ENCODE peak calls at places on chromosomes 7 and 10, in five cellular contexts. One of them, this sample, is unnamed.

GRCh38 chr10:8508882-8509281 is 454.4 kb downstream of the GATA3 start:
- DNase-seq in skeletal muscle cell: no peak
- DNase-seq in activated CD8-positive, alpha-beta memory T cell treated with anti-CD3 and anti-CD28 coated beads for 4 hours: no peak
- DNase-seq in kidney glomerular epithelial cell: no peak
- DNase-seq in Calu3: no peak
- DNase-seq in this sample: no peak

GRCh38 chr7:44633254-44634186 is 27.1 kb downstream of the OGDH start:
- DNase-seq in skeletal muscle cell: peak
- DNase-seq in activated CD8-positive, alpha-beta memory T cell treated with anti-CD3 and anti-CD28 coated beads for 4 hours: peak
- DNase-seq in kidney glomerular epithelial cell: peak
- DNase-seq in Calu3: peak
- DNase-seq in this sample: peak

GRCh38 chr7:99193527-99194214 is 14.2 kb downstream of the KPNA7 start:
- DNase-seq in skeletal muscle cell: peak
- DNase-seq in activated CD8-positive, alpha-beta memory T cell treated with anti-CD3 and anti-CD28 coated beads for 4 hours: no peak
- DNase-seq in kidney glomerular epithelial cell: no peak
- DNase-seq in Calu3: no peak
- DNase-seq in this sample: peak

GRCh38 chr7:4835398-4836205 is 26.2 kb downstream of the PAPOLB start:
- DNase-seq in skeletal muscle cell: no peak
- DNase-seq in activated CD8-positive, alpha-beta memory T cell treated with anti-CD3 and anti-CD28 coated beads for 4 hours: no peak
- DNase-seq in kidney glomerular epithelial cell: no peak
- DNase-seq in Calu3: no peak
- DNase-seq in this sample: no peak

GRCh38 chr7:54705436-54705835 is 53.6 kb downstream of the SEC61G start:
- DNase-seq in skeletal muscle cell: peak
- DNase-seq in activated CD8-positive, alpha-beta memory T cell treated with anti-CD3 and anti-CD28 coated beads for 4 hours: no peak
- DNase-seq in kidney glomerular epithelial cell: peak
- DNase-seq in Calu3: peak
- DNase-seq in this sample: peak

GRCh38 chr10:63456437-63457210 is 9.2 kb downstream of the JMJD1C start:
- DNase-seq in skeletal muscle cell: no peak
- DNase-seq in activated CD8-positive, alpha-beta memory T cell treated with anti-CD3 and anti-CD28 coated beads for 4 hours: no peak
- DNase-seq in kidney glomerular epithelial cell: peak
- DNase-seq in Calu3: no peak
- DNase-seq in this sample: no peak

GRCh38 chr10:14259696-14260595 is 70.8 kb downstream of the FRMD4A start:
- DNase-seq in skeletal muscle cell: peak
- DNase-seq in activated CD8-positive, alpha-beta memory T cell treated with anti-CD3 and anti-CD28 coated beads for 4 hours: no peak
- DNase-seq in kidney glomerular epithelial cell: peak
- DNase-seq in Calu3: no peak
- DNase-seq in this sample: peak

GRCh38 chr10:102777696-102778530 is 34.2 kb downstream of the WBP1L start:
- DNase-seq in skeletal muscle cell: no peak
- DNase-seq in activated CD8-positive, alpha-beta memory T cell treated with anti-CD3 and anti-CD28 coated beads for 4 hours: no peak
- DNase-seq in kidney glomerular epithelial cell: no peak
- DNase-seq in Calu3: no peak
- DNase-seq in this sample: no peak

GRCh38 chr10:46237815-46238510 is 48.8 kb upstream of the ANTXRL start:
- DNase-seq in skeletal muscle cell: no peak
- DNase-seq in activated CD8-positive, alpha-beta memory T cell treated with anti-CD3 and anti-CD28 coated beads for 4 hours: no peak
- DNase-seq in kidney glomerular epithelial cell: no peak
- DNase-seq in Calu3: no peak
- DNase-seq in this sample: no peak

GRCh38 chr7:82428186-82428961 is 15.2 kb downstream of the CACNA2D1 start:
- DNase-seq in skeletal muscle cell: peak
- DNase-seq in activated CD8-positive, alpha-beta memory T cell treated with anti-CD3 and anti-CD28 coated beads for 4 hours: no peak
- DNase-seq in kidney glomerular epithelial cell: no peak
- DNase-seq in Calu3: no peak
- DNase-seq in this sample: no peak

GRCh38 chr7:17849504-17849903 is 90.8 kb downstream of the SNX13 start:
- DNase-seq in skeletal muscle cell: peak
- DNase-seq in activated CD8-positive, alpha-beta memory T cell treated with anti-CD3 and anti-CD28 coated beads for 4 hours: no peak
- DNase-seq in kidney glomerular epithelial cell: peak
- DNase-seq in Calu3: no peak
- DNase-seq in this sample: no peak

GRCh38 chr10:103231047-103231551 is 14.6 kb upstream of the RPEL1 start:
- DNase-seq in skeletal muscle cell: peak
- DNase-seq in activated CD8-positive, alpha-beta memory T cell treated with anti-CD3 and anti-CD28 coated beads for 4 hours: no peak
- DNase-seq in kidney glomerular epithelial cell: peak
- DNase-seq in Calu3: peak
- DNase-seq in this sample: peak

GRCh38 chr7:1366801-1367405 is 92.4 kb downstream of the MICALL2 start:
- DNase-seq in skeletal muscle cell: no peak
- DNase-seq in activated CD8-positive, alpha-beta memory T cell treated with anti-CD3 and anti-CD28 coated beads for 4 hours: no peak
- DNase-seq in kidney glomerular epithelial cell: no peak
- DNase-seq in Calu3: no peak
- DNase-seq in this sample: no peak

GRCh38 chr7:40234666-40235065 is 99.9 kb downstream of the SUGCT start:
- DNase-seq in skeletal muscle cell: no peak
- DNase-seq in activated CD8-positive, alpha-beta memory T cell treated with anti-CD3 and anti-CD28 coated beads for 4 hours: no peak
- DNase-seq in kidney glomerular epithelial cell: no peak
- DNase-seq in Calu3: no peak
- DNase-seq in this sample: no peak

GRCh38 chr10:22433875-22434274 is 88.6 kb downstream of the SPAG6 start:
- DNase-seq in skeletal muscle cell: peak
- DNase-seq in activated CD8-positive, alpha-beta memory T cell treated with anti-CD3 and anti-CD28 coated beads for 4 hours: no peak
- DNase-seq in kidney glomerular epithelial cell: peak
- DNase-seq in Calu3: no peak
- DNase-seq in this sample: peak

GRCh38 chr10:91880310-91880709 is 29.0 kb downstream of the FGFBP3 start:
- DNase-seq in skeletal muscle cell: no peak
- DNase-seq in activated CD8-positive, alpha-beta memory T cell treated with anti-CD3 and anti-CD28 coated beads for 4 hours: no peak
- DNase-seq in kidney glomerular epithelial cell: no peak
- DNase-seq in Calu3: peak
- DNase-seq in this sample: no peak

GRCh38 chr7:94239661-94240234 is 154.9 kb upstream of the COL1A2 start:
- DNase-seq in skeletal muscle cell: no peak
- DNase-seq in activated CD8-positive, alpha-beta memory T cell treated with anti-CD3 and anti-CD28 coated beads for 4 hours: no peak
- DNase-seq in kidney glomerular epithelial cell: no peak
- DNase-seq in Calu3: no peak
- DNase-seq in this sample: no peak

GRCh38 chr7:139721417-139721816 is 56.4 kb downstream of the HIPK2 start:
- DNase-seq in skeletal muscle cell: no peak
- DNase-seq in activated CD8-positive, alpha-beta memory T cell treated with anti-CD3 and anti-CD28 coated beads for 4 hours: no peak
- DNase-seq in kidney glomerular epithelial cell: no peak
- DNase-seq in Calu3: no peak
- DNase-seq in this sample: no peak

GRCh38 chr10:43124094-43124521 is 14.1 kb upstream of the CSGALNACT2 start:
- DNase-seq in skeletal muscle cell: no peak
- DNase-seq in activated CD8-positive, alpha-beta memory T cell treated with anti-CD3 and anti-CD28 coated beads for 4 hours: no peak
- DNase-seq in kidney glomerular epithelial cell: no peak
- DNase-seq in Calu3: no peak
- DNase-seq in this sample: no peak

GRCh38 chr7:50661345-50662058 is 96.3 kb upstream of the DDC start:
- DNase-seq in skeletal muscle cell: no peak
- DNase-seq in activated CD8-positive, alpha-beta memory T cell treated with anti-CD3 and anti-CD28 coated beads for 4 hours: no peak
- DNase-seq in kidney glomerular epithelial cell: no peak
- DNase-seq in Calu3: no peak
- DNase-seq in this sample: no peak

GRCh38 chr10:119301397-119301796 is 94.0 kb downstream of the GRK5 start:
- DNase-seq in skeletal muscle cell: no peak
- DNase-seq in activated CD8-positive, alpha-beta memory T cell treated with anti-CD3 and anti-CD28 coated beads for 4 hours: peak
- DNase-seq in kidney glomerular epithelial cell: no peak
- DNase-seq in Calu3: no peak
- DNase-seq in this sample: no peak

GRCh38 chr10:17178006-17178405 is 23.5 kb downstream of the TRDMT1 start:
- DNase-seq in skeletal muscle cell: no peak
- DNase-seq in activated CD8-positive, alpha-beta memory T cell treated with anti-CD3 and anti-CD28 coated beads for 4 hours: no peak
- DNase-seq in kidney glomerular epithelial cell: no peak
- DNase-seq in Calu3: no peak
- DNase-seq in this sample: no peak

GRCh38 chr7:25032774-25033743 is 53.1 kb upstream of the OSBPL3 start:
- DNase-seq in skeletal muscle cell: no peak
- DNase-seq in activated CD8-positive, alpha-beta memory T cell treated with anti-CD3 and anti-CD28 coated beads for 4 hours: no peak
- DNase-seq in kidney glomerular epithelial cell: no peak
- DNase-seq in Calu3: no peak
- DNase-seq in this sample: no peak

GRCh38 chr7:112205348-112206237 is 606 bp downstream of the DOCK4 start:
- DNase-seq in skeletal muscle cell: peak
- DNase-seq in activated CD8-positive, alpha-beta memory T cell treated with anti-CD3 and anti-CD28 coated beads for 4 hours: no peak
- DNase-seq in kidney glomerular epithelial cell: no peak
- DNase-seq in Calu3: peak
- DNase-seq in this sample: peak

This sample was measured in AG09319.